ENCODE peak calls at places on chromosomes 2 and 18, in four cellular contexts. X is Caco-2, H is right atrium auricular region, G is nephron progenitor cell. A is an unnamed sample.

GRCh38 chr18:12838178-12838634 is 45.8 kb downstream of the PTPN2 start:
- DNase-seq in X (peak), H (no peak), G (no peak), A (peak)

GRCh38 chr2:11406492-11407381 is 59.2 kb downstream of the E2F6 start:
- DNase-seq in X (peak), H (peak), G (no peak), A (no peak)

GRCh38 chr2:73935641-73936040 is 9.0 kb downstream of the DGUOK start:
- DNase-seq in X (no peak), H (no peak), G (no peak), A (no peak)

GRCh38 chr2:232876071-232876977 is 6.3 kb downstream of the SNORC start:
- DNase-seq in X (no peak), H (no peak), G (peak), A (peak)

GRCh38 chr2:99035920-99036319 is 99.9 kb upstream of the CRACDL start:
- DNase-seq in X (no peak), H (no peak), G (no peak), A (no peak)

GRCh38 chr2:234171666-234172065 is 121.2 kb downstream of the SPP2 start:
- DNase-seq in X (no peak), H (no peak), G (no peak), A (no peak)

GRCh38 chr2:220569380-220569779 is 942.0 kb downstream of the SLC4A3 start:
- DNase-seq in X (no peak), H (no peak), G (no peak), A (no peak)

GRCh38 chr2:3608373-3609278 is 13.7 kb downstream of the COLEC11 start:
- DNase-seq in X (no peak), H (no peak), G (no peak), A (no peak)

GRCh38 chr2:230164139-230164538 is 55.6 kb downstream of the SP110 start:
- DNase-seq in X (no peak), H (no peak), G (no peak), A (no peak)

GRCh38 chr2:104769096-104769495 is 84.8 kb upstream of the POU3F3 start:
- DNase-seq in X (no peak), H (no peak), G (no peak), A (no peak)

GRCh38 chr2:161122772-161123530 is 37.3 kb upstream of the TANK start:
- DNase-seq in X (peak), H (peak), G (no peak), A (peak)

GRCh38 chr2:239955086-239955988 is 69.8 kb downstream of the NDUFA10 start:
- DNase-seq in X (no peak), H (no peak), G (no peak), A (no peak)

GRCh38 chr2:215930505-215931233 is 82.7 kb downstream of the MREG start:
- DNase-seq in X (peak), H (no peak), G (no peak), A (no peak)

GRCh38 chr2:27094353-27094984 is 7.9 kb downstream of the KHK start:
- DNase-seq in X (no peak), H (no peak), G (no peak), A (no peak)

GRCh38 chr2:105380432-105381118 is 18.3 kb downstream of the FHL2 start:
- DNase-seq in X (no peak), H (peak), G (no peak), A (no peak)

GRCh38 chr2:99659874-99660273 is 170.1 kb upstream of the REV1 start:
- DNase-seq in X (no peak), H (peak), G (no peak), A (no peak)

GRCh38 chr18:4264347-4264791 is 190.7 kb downstream of the DLGAP1 start:
- DNase-seq in X (no peak), H (no peak), G (no peak), A (no peak)

GRCh38 chr2:120369250-120369649 is 23.3 kb downstream of the INHBB start:
- DNase-seq in X (no peak), H (no peak), G (no peak), A (no peak)

GRCh38 chr2:66730429-66730828 is 295.5 kb downstream of the MEIS1 start:
- DNase-seq in X (no peak), H (no peak), G (no peak), A (no peak)

GRCh38 chr2:151976945-151977353 is 121.9 kb downstream of the CACNB4 start:
- DNase-seq in X (no peak), H (no peak), G (no peak), A (no peak)

GRCh38 chr2:198238429-198238828 is 434.0 kb downstream of the PLCL1 start:
- DNase-seq in X (no peak), H (no peak), G (no peak), A (no peak)

GRCh38 chr2:198242093-198242492 is 437.7 kb downstream of the PLCL1 start:
- DNase-seq in X (no peak), H (no peak), G (no peak), A (no peak)
- TF ChIP-seq CTCF in X (no peak), H (no peak), G (no peak), A (no peak)

DNA sequence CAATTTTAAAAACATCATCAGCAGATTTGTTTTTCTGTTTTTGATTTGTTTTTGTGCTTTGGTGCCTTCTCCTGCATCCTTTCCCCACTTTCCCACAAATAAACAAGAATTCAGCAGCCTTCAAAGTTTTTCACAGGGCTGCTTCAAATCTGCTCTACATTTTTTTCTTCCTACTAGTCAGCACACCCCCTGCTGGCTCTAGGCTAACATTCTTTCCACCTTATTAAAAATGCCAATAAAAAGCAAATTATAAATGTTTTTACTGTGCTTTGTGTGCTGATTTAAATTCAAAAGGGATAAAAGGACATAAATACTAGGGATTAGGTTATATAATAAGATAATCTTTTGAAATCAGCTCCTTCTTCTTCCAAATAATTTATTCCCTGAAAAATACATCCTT is 6.2 kb upstream of the CNTNAP5 start:
- DNase-seq in X (no peak), H (no peak), G (no peak), A (no peak)
- TF ChIP-seq CTCF in X (no peak), H (no peak), G (peak), A (no peak)

DNA sequence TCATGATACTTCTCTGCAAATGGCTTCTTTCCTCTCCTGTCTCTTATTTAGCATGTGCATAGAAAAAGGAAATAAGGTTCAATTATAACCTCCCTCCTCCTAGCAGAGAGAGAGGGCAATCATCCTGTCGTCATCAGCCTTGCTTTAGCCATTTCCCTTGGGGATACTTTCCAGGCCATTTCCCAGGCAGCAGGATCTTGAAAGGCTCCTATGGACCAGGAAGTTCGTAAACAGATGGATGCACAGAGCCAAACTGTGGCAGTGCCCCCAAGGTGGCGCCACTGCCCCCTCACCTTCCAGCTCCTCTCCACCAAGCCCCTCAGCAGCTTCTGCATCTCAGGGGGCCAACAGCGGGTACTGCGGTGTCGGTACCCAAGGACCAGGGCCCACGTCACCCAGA is 157.4 kb downstream of the DTNA start:
- DNase-seq in X (peak), H (no peak), G (peak), A (no peak)
- TF ChIP-seq CTCF in X (no peak), H (no peak), G (peak), A (no peak)

GRCh38 chr2:141906673-141907072 is 224.1 kb downstream of the LRP1B start:
- DNase-seq in X (no peak), H (no peak), G (no peak), A (no peak)

GRCh38 chr2:141911485-141912066 is 219.2 kb downstream of the LRP1B start:
- DNase-seq in X (peak), H (no peak), G (peak), A (peak)
- TF ChIP-seq CTCF in X (peak), H (no peak), G (peak), A (peak)

DNA sequence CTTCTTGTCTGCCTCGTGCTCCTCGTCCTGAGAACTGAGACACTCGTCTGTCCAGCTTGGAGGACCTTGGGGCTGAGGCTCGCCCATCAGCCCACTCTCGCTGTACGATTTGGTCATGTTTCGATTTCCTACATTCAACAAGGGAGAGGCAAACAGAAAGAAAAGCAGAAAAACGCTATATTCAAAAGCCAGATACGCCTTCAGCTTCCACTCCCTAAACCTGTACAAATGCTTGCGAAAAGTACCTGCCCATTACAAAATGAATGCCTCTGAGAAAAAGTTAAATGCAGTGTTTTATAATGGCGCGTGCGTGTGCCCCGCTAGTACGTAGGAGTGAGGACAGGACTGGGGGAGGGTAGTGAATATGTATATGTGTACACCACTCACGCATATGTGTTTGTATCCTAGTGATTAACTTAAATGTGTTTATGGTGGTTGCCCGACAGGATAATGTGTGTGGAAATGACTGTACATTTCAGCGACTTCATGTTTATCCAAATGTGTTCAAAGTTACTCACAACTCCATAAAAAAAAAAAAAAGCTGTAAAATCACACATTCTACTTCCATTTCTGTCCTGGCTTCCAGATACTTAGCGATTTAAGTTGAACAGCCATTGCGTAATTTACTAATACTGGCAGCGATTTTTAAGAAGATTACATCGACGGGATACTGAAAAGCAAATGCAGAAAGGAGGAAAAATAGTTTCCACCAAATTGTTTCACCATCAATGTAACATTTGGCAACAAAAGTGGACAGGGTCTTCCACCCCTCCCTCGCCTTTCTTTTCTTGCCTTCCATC is 1.4 kb downstream of the NEUROD1 start:
- DNase-seq in X (no peak), H (no peak), G (no peak), A (no peak)
- TF ChIP-seq CTCF in X (no peak), H (no peak), G (no peak), A (no peak)

DNA sequence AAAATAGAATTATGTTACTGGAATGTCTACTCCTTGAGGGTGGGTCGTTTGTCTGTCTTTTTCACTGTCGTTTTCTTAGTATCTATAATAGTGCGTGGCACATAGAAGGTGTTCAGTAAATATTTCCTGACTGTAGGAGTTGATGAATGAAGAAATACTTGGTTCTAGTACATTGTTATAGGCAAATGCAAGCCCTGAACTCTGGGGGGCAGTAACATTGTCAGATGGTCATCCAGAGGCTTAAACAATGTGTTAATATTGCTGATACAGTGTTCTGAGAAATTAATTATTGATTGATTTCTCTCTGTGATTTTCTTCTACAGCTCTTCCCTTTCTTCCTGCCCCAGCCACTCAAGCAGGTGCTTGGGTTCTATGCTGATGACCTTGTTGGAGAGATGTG is 24.4 kb upstream of the THOC1 start:
- DNase-seq in X (no peak), H (no peak), G (no peak), A (no peak)
- TF ChIP-seq CTCF in X (no peak), H (no peak), G (no peak), A (no peak)

GRCh38 chr2:35033748-35034147 is 1321.8 kb upstream of the CRIM1 start:
- DNase-seq in X (no peak), H (no peak), G (no peak), A (no peak)

GRCh38 chr2:35035883-35036282 is 1319.7 kb upstream of the CRIM1 start:
- DNase-seq in X (peak), H (no peak), G (no peak), A (no peak)
- TF ChIP-seq CTCF in X (peak), H (no peak), G (no peak), A (no peak)

A was measured in Calu3.